ENCODE peak calls at places on chromosomes 6 and 20, in four cellular contexts. V is SK-N-SH, J is body of pancreas, A is stomach. B is an unnamed sample.

GRCh38 chr6:148509789-148510581 is 167.3 kb downstream of the SASH1 start:
- DNase-seq in V (no peak), J (peak), A (no peak), B (no peak)

GRCh38 chr6:69878795-69879194 is 12.4 kb downstream of the COL19A1 start:
- DNase-seq in V (no peak), J (no peak), A (no peak), B (no peak)

GRCh38 chr20:58131111-58131510 is 97.3 kb downstream of the ANKRD60 start:
- DNase-seq in V (no peak), J (no peak), A (no peak), B (no peak)

GRCh38 chr20:46119028-46119546 is 973 bp downstream of the CD40 start:
- DNase-seq in V (no peak), J (no peak), A (peak), B (no peak)

GRCh38 chr6:92647630-92648029 is 771.7 kb downstream of the EPHA7 start:
- DNase-seq in V (no peak), J (no peak), A (no peak), B (no peak)

GRCh38 chr20:44188752-44189151 is 1.8 kb upstream of the JPH2 start:
- DNase-seq in V (no peak), J (no peak), A (no peak), B (no peak)

GRCh38 chr6:112920994-112921393 is 573.9 kb downstream of the RFPL4B start:
- DNase-seq in V (no peak), J (no peak), A (no peak), B (peak)

GRCh38 chr20:57600324-57601210 is 19.7 kb downstream of the ZBP1 start:
- DNase-seq in V (no peak), J (no peak), A (no peak), B (no peak)

GRCh38 chr6:116118608-116119007 is 7.3 kb downstream of the COL10A1 start:
- DNase-seq in V (no peak), J (no peak), A (no peak), B (no peak)

GRCh38 chr20:49833483-49833882 is 20.9 kb downstream of the SLC9A8 start:
- DNase-seq in V (no peak), J (no peak), A (no peak), B (no peak)

GRCh38 chr20:42688576-42688975 is 501.1 kb downstream of the PTPRT start:
- DNase-seq in V (no peak), J (no peak), A (no peak), B (no peak)

GRCh38 chr20:6533321-6533720 is 234.2 kb upstream of the BMP2 start:
- DNase-seq in V (no peak), J (no peak), A (no peak), B (no peak)
- H3K27ac ChIP-seq in V (no peak), J (no peak), A (peak), B (no peak)

GRCh38 chr20:38152175-38153010 is 12.7 kb downstream of the TGM2 start:
- DNase-seq in V (peak), J (peak), A (peak), B (no peak)

GRCh38 chr20:38151455-38151854 is 13.6 kb downstream of the TGM2 start:
- DNase-seq in V (no peak), J (no peak), A (no peak), B (no peak)

GRCh38 chr20:38153011-38153329 is 12.1 kb downstream of the TGM2 start:
- DNase-seq in V (no peak), J (no peak), A (no peak), B (no peak)

GRCh38 chr20:38155811-38156210 is 9.3 kb downstream of the TGM2 start:
- DNase-seq in V (no peak), J (no peak), A (no peak), B (no peak)

GRCh38 chr20:38153401-38153800 is 11.7 kb downstream of the TGM2 start:
- DNase-seq in V (no peak), J (no peak), A (no peak), B (no peak)
- H3K27ac ChIP-seq in V (peak), J (peak), A (peak), B (no peak)

GRCh38 chr6:158762787-158763439 is 56.3 kb downstream of the EZR start:
- DNase-seq in V (no peak), J (no peak), A (no peak), B (no peak)
- H3K27ac ChIP-seq in V (no peak), J (no peak), A (peak), B (peak)

DNA sequence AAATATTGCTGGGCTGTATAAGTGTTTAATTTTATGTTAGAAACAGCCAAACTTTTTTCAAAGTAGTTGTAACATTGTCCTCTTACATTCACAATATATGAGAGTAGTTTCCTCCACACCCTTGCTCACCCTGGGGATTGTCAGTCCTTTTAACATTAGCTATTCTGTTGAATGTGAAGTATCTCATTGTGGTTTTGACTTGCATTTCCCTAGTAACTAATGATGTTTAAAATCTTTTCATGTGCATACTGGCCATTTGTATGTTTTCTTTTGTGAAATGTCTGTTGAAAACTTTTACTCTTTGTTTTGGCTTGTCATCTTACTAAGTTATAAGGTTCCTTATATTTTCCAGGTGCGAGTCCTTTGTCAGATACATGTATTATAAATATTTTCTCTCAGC is 32.9 kb downstream of the TRIM38 start:
- DNase-seq in V (no peak), J (no peak), A (no peak), B (no peak)
- H3K27ac ChIP-seq in V (no peak), J (no peak), A (no peak), B (no peak)